ENCODE peak calls at places on chromosome 7, in ten cellular contexts. T, U, Y, C, R, P, N, G, A and H are unnamed samples.

GRCh38 chr7:63521-64021 is 128.8 kb upstream of the FAM20C start:
- DNase-seq in N (no peak), P (no peak), Y (no peak), A (no peak), R (no peak), T (no peak), U (no peak), C (no peak), G (peak; percentile 37), H (no peak)

GRCh38 chr7:93185303-93186027 is 37.3 kb upstream of the SAMD9L start:
- DNase-seq in C (no peak), P (no peak), Y (no peak), G (no peak), A (no peak), R (no peak), N (peak; percentile 17), U (no peak), T (no peak), H (no peak)

GRCh38 chr7:17043012-17043877 is 161.5 kb upstream of the AGR3 start:
- DNase-seq in U (no peak), C (no peak), T (no peak), N (peak; percentile 52), P (no peak), Y (no peak), G (no peak), A (no peak), R (no peak), H (no peak)

GRCh38 chr7:149846021-149846420 is 7.8 kb downstream of the ZNF862 start:
- DNase-seq in P (no peak), N (no peak), G (no peak), Y (no peak), T (no peak), R (no peak), U (no peak), C (no peak), A (no peak), H (no peak)

GRCh38 chr7:139762886-139763285 is 14.9 kb downstream of the HIPK2 start:
- DNase-seq in C (no peak), A (no peak), R (no peak), G (no peak), N (peak; percentile 70), P (no peak), U (no peak), Y (no peak), T (no peak), H (no peak)

GRCh38 chr7:28315565-28316420 is 96.5 kb upstream of the CREB5 start:
- DNase-seq in A (no peak), G (no peak), T (peak; percentile 19), N (peak; percentile 94), U (no peak), P (no peak), R (no peak), C (no peak), Y (no peak), H (no peak)

GRCh38 chr7:135800560-135800959 is 51.9 kb upstream of the FAM180A start:
- DNase-seq in Y (peak; percentile 20), A (no peak), R (no peak), G (no peak), P (no peak), T (no peak), U (no peak), C (peak; percentile 48), N (no peak), H (no peak)

GRCh38 chr7:20403356-20403755 is 72.7 kb downstream of the ITGB8 start:
- DNase-seq in G (peak; percentile 65), Y (no peak), A (no peak), N (peak; percentile 66), T (peak; percentile 2), C (no peak), U (no peak), P (no peak), R (no peak), H (no peak)

GRCh38 chr7:17312641-17313040 is 14.2 kb downstream of the AHR start:
- DNase-seq in U (no peak), A (no peak), R (no peak), N (no peak), P (no peak), T (no peak), Y (no peak), C (no peak), G (no peak), H (no peak)

GRCh38 chr7:155467846-155468821 is 10.2 kb downstream of the EN2 start:
- DNase-seq in A (no peak), T (no peak), U (peak; percentile 56), P (no peak), R (no peak), G (no peak), C (peak; percentile 71), N (no peak), Y (peak; percentile 74), H (no peak)

GRCh38 chr7:85074992-85075391 is 111.9 kb downstream of the SEMA3D start:
- DNase-seq in C (no peak), R (no peak), Y (no peak), A (no peak), G (no peak), P (no peak), U (no peak), N (peak; percentile 23), T (no peak), H (no peak)

GRCh38 chr7:54907981-54908380 is 110.8 kb upstream of the EGFR start:
- DNase-seq in U (no peak), C (no peak), P (no peak), G (no peak), N (peak; percentile 11), R (no peak), A (no peak), T (no peak), Y (no peak), H (no peak)

GRCh38 chr7:122143376-122143750 is 686 bp downstream of the AASS start:
- DNase-seq in Y (peak; percentile 47), T (peak; percentile 24), P (peak; percentile 27), A (no peak), U (peak; percentile 8), N (peak; percentile 21), G (peak; percentile 13), R (peak; percentile 25), C (no peak), H (peak; percentile 15)

GRCh38 chr7:30433082-30433481 is 45.5 kb downstream of the NOD1 start:
- DNase-seq in P (no peak), U (no peak), G (peak; percentile 58), Y (peak; percentile 18), R (no peak), T (no peak), C (peak; percentile 36), A (no peak), N (peak; percentile 80), H (no peak)

GRCh38 chr7:1843921-1844335 is 173.9 kb downstream of the ELFN1 start:
- DNase-seq in U (no peak), C (no peak), N (no peak), P (no peak), A (no peak), Y (no peak), R (no peak), G (peak; percentile 6), T (no peak), H (no peak)

GRCh38 chr7:1844956-1845390 is 174.9 kb downstream of the ELFN1 start:
- DNase-seq in G (peak; percentile 7), Y (no peak), C (no peak), T (peak; percentile 40), U (no peak), A (no peak), P (no peak), N (no peak), R (peak; percentile 3), H (no peak)

GRCh38 chr7:1843271-1843861 is 173.3 kb downstream of the ELFN1 start:
- DNase-seq in Y (no peak), A (no peak), C (no peak), P (no peak), N (no peak), T (peak; percentile 75), U (no peak), R (peak; percentile 23), G (no peak), H (no peak)

GRCh38 chr7:1844336-1844955 is 174.4 kb downstream of the ELFN1 start:
- DNase-seq in T (no peak), R (peak; percentile 15), Y (no peak), N (no peak), P (no peak), G (peak; percentile 11), U (no peak), C (no peak), A (no peak), H (no peak)

GRCh38 chr7:1842321-1843221 is 172.5 kb downstream of the ELFN1 start:
- DNase-seq in P (no peak), U (no peak), R (peak; percentile 6), N (no peak), C (no peak), T (peak; percentile 48), Y (peak; percentile 56), G (peak; percentile 10), A (no peak), H (no peak)
- TF ChIP-seq CTCF in P (no peak), U (no peak), R (no peak), N (no peak), C (peak; percentile 31), T (no peak), Y (peak; percentile 21), G (no peak), A (no peak), H (no peak)

DNA sequence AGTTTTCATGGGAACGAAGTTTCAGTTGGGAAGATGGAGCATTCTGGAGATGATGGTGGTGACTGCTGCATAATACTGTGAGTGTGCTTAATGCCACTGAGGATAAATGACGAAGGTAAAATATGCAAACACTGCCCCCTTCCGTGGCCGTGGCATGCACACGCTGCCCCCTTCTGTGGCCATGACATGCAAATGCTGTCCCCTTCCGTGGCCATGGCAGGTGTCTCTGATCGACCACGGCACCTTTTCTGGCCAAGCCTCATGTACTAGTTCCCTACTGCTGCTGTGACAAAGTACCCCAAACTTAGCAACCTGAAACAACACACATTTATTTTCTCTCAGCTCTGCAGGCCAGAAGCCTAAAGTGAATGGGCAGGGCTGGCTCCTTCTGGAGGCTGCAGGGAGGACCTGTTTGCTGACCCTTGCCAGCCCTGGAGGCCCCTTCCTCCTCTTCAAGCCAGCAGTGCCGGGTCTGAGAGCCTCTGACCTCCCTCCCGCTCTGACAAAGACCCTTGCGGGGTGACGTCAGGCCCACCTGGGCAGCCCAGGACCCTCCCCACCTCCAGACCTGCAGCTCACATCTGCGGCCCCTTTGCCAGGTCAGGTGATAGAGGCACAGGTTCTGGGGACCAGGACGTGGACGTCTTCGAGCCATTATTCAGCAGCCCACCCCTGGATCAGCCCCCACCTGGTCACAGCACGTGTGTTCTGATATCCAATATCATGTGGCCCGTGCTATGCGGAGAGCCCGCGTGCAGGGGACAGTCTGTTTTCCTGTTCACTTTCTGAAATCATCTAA is 82.0 kb downstream of the MICALL2 start:
- DNase-seq in N (no peak), A (peak; percentile 11), Y (no peak), C (no peak), G (no peak), U (no peak), P (no peak), T (no peak), R (no peak), H (no peak)
- TF ChIP-seq CTCF in N (no peak), A (no peak), Y (no peak), C (no peak), G (no peak), U (no peak), P (no peak), T (no peak), R (no peak), H (no peak)

GRCh38 chr7:105125745-105126144 is 111.7 kb downstream of the KMT2E start:
- DNase-seq in R (no peak), G (no peak), N (no peak), C (no peak), T (no peak), U (no peak), P (no peak), A (no peak), Y (no peak), H (no peak)
- TF ChIP-seq CTCF in R (no peak), G (no peak), N (no peak), C (no peak), T (no peak), U (no peak), P (no peak), A (no peak), Y (no peak), H (no peak)

GRCh38 chr7:100418930-100419659 is 9.4 kb downstream of the ZCWPW1 start:
- DNase-seq in R (no peak), A (no peak), T (no peak), P (no peak), N (no peak), G (no peak), U (no peak), C (no peak), Y (no peak), H (no peak)
- TF ChIP-seq CTCF in R (no peak), A (no peak), T (no peak), P (no peak), N (no peak), G (no peak), U (no peak), C (no peak), Y (no peak), H (no peak)